ENCODE peak calls at places on chromosomes 12 and 14, in eight cellular contexts. C is activated naive CD8-positive, alpha-beta T cell treated with anti-CD3 and anti-CD28 coated beads, Interleukin-2, amount 50 U/mL, for 24 hours; B is DMS153; E is kidney; L is RWPE1; D is upper lobe of right lung; Z is germinal center; O is fibroblast of pulmonary artery. J is an unnamed sample.

GRCh38 chr12:12108441-12109058 is 37.8 kb downstream of the BCL2L14 start:
- DNase-seq in O (no peak), D (no peak), B (no peak), E (no peak), Z (no peak), L (no peak), C (no peak), J (no peak)

GRCh38 chr12:28191690-28192089 is 1.4 kb downstream of the CCDC91 start:
- DNase-seq in B (no peak), Z (no peak), O (peak), D (no peak), L (no peak), E (no peak), C (no peak), J (no peak)

GRCh38 chr12:118346895-118347294 is 25.8 kb downstream of the TAOK3 start:
- DNase-seq in O (no peak), E (no peak), L (no peak), C (no peak), D (no peak), B (no peak), Z (no peak), J (no peak)

GRCh38 chr14:69547701-69548348 is 26.8 kb downstream of the CCDC177 start:
- DNase-seq in D (no peak), C (peak), L (no peak), E (peak), Z (peak), O (peak), B (no peak), J (peak)

GRCh38 chr12:87988534-87988933 is 40.7 kb downstream of the C12orf50 start:
- DNase-seq in D (no peak), O (no peak), C (no peak), E (no peak), B (no peak), Z (no peak), L (no peak), J (no peak)

GRCh38 chr12:54958048-54958658 is 26.4 kb downstream of the TESPA1 start:
- DNase-seq in C (peak), B (peak), O (peak), D (no peak), L (peak), Z (peak), E (no peak), J (peak)

GRCh38 chr14:105281354-105282097 is 19.3 kb downstream of the BRF1 start:
- DNase-seq in B (no peak), E (no peak), O (peak), Z (no peak), L (peak), D (no peak), C (no peak), J (peak)

GRCh38 chr14:83779266-83779665 is 1750.7 kb upstream of the FLRT2 start:
- DNase-seq in E (no peak), C (no peak), O (peak), B (no peak), L (peak), Z (no peak), D (no peak), J (no peak)

GRCh38 chr14:56036353-56036752 is 81.9 kb upstream of the PELI2 start:
- DNase-seq in L (no peak), D (no peak), E (no peak), Z (no peak), C (no peak), O (no peak), B (no peak), J (no peak)

GRCh38 chr12:76486011-76486410 is 73.6 kb downstream of the OSBPL8 start:
- DNase-seq in E (no peak), D (no peak), Z (no peak), O (no peak), B (no peak), C (no peak), L (no peak), J (no peak)

GRCh38 chr12:114681149-114681849 is 2.7 kb downstream of the TBX3 start:
- DNase-seq in Z (no peak), O (peak), E (peak), L (no peak), C (no peak), D (no peak), B (no peak), J (no peak)

GRCh38 chr12:14239350-14239934 is 126.0 kb upstream of the ATF7IP start:
- DNase-seq in O (peak), E (no peak), C (peak), Z (peak), B (no peak), L (no peak), D (no peak), J (no peak)

GRCh38 chr12:78887008-78887407 is 22.4 kb downstream of the SYT1 start:
- DNase-seq in E (no peak), C (no peak), D (no peak), B (no peak), O (peak), L (peak), Z (no peak), J (no peak)

GRCh38 chr12:10453144-10453543 is at the start of gene KLRC1:
- DNase-seq in L (peak), O (no peak), Z (no peak), C (no peak), B (no peak), D (no peak), E (no peak), J (no peak)

GRCh38 chr12:53219116-53219955 is 12.3 kb upstream of the ITGB7 start:
- DNase-seq in E (peak), Z (peak), O (peak), D (peak), C (peak), L (no peak), B (no peak), J (no peak)

GRCh38 chr14:22147716-22148115 is 441.3 kb downstream of the DAD1 start:
- DNase-seq in E (no peak), C (no peak), L (peak), B (no peak), Z (no peak), D (no peak), O (no peak), J (no peak)

GRCh38 chr14:21267886-21268611 is 1.2 kb downstream of the HNRNPC start:
- DNase-seq in C (no peak), Z (no peak), O (peak), E (no peak), L (no peak), D (no peak), B (no peak), J (no peak)

GRCh38 chr14:99972748-99973466 is 92.3 kb upstream of the EVL start:
- DNase-seq in O (peak), E (no peak), B (no peak), D (no peak), L (no peak), Z (no peak), C (no peak), J (no peak)

GRCh38 chr14:39733741-39734140 is 301.5 kb upstream of the FBXO33 start:
- DNase-seq in B (no peak), O (no peak), L (no peak), D (no peak), C (no peak), Z (no peak), E (no peak), J (no peak)

GRCh38 chr14:72907886-72908285 is 14.0 kb upstream of the DPF3 start:
- DNase-seq in O (no peak), E (no peak), Z (no peak), D (no peak), C (no peak), B (no peak), L (peak), J (no peak)

GRCh38 chr14:83172363-83172762 is 1638.7 kb upstream of the SEL1L start:
- DNase-seq in O (peak), D (no peak), E (no peak), B (no peak), L (no peak), C (no peak), Z (no peak), J (no peak)

GRCh38 chr12:91406920-91407341 is 224.3 kb upstream of the DCN start:
- DNase-seq in L (peak), D (no peak), C (peak), B (peak), O (peak), E (no peak), Z (no peak), J (no peak)

GRCh38 chr12:65496617-65497016 is 218.1 kb downstream of the MSRB3 start:
- DNase-seq in D (no peak), L (no peak), C (no peak), B (no peak), E (no peak), O (peak), Z (no peak), J (no peak)

GRCh38 chr12:113831486-113831885 is 134.6 kb downstream of the RBM19 start:
- DNase-seq in L (no peak), Z (no peak), D (no peak), C (no peak), E (no peak), B (no peak), O (no peak), J (no peak)

GRCh38 chr14:72401632-72402428 is 469.6 kb downstream of the RGS6 start:
- DNase-seq in B (no peak), Z (no peak), E (no peak), D (no peak), O (no peak), C (no peak), L (no peak), J (no peak)

GRCh38 chr12:122067966-122068365 is 10.6 kb upstream of the MLXIP start:
- DNase-seq in O (no peak), E (no peak), L (no peak), C (peak), Z (peak), D (no peak), B (no peak), J (no peak)

GRCh38 chr12:120100630-120101029 is 15.9 kb downstream of the RAB35 start:
- DNase-seq in L (no peak), B (no peak), Z (no peak), O (peak), E (peak), C (no peak), D (no peak), J (no peak)

J was measured in SK-N-MC.